ENCODE peak calls at places on chromosomes 13 and 19, in six cellular contexts. K is GM12878, Q is tibial nerve, V is stomach, G is ovary, W is transverse colon. H is an unnamed sample.

GRCh38 chr13:30016398-30016797 is 166.0 kb upstream of the UBL3 start:
- DNase-seq in K (no peak), Q (no peak), V (no peak), G (no peak), W (no peak), H (peak)

GRCh38 chr13:95176611-95177259 is 124.5 kb downstream of the ABCC4 start:
- DNase-seq in K (no peak), Q (no peak), V (no peak), G (no peak), W (no peak), H (no peak)

GRCh38 chr19:54233941-54234340 is 8.6 kb downstream of the LILRA6 start:
- DNase-seq in K (no peak), Q (no peak), V (peak), G (no peak), W (no peak), H (peak)

GRCh38 chr13:20181180-20181579 is 11.6 kb downstream of the GJB2 start:
- DNase-seq in K (no peak), Q (no peak), V (no peak), G (no peak), W (no peak), H (no peak)

GRCh38 chr13:112968380-112968909 is 569 bp upstream of the MCF2L start:
- DNase-seq in K (no peak), Q (no peak), V (peak), G (peak), W (peak), H (peak)

GRCh38 chr19:8361921-8362793 is 1.8 kb upstream of the ANGPTL4 start:
- DNase-seq in K (no peak), Q (peak), V (peak), G (peak), W (peak), H (peak)

GRCh38 chr13:110232146-110232545 is 74.8 kb downstream of the COL4A1 start:
- DNase-seq in K (no peak), Q (no peak), V (no peak), G (no peak), W (no peak), H (peak)

GRCh38 chr19:55258476-55258827 is 365 bp downstream of the PPP6R1 start:
- DNase-seq in K (no peak), Q (no peak), V (no peak), G (no peak), W (no peak), H (no peak)

GRCh38 chr19:7624810-7625209 is 4.5 kb downstream of the XAB2 start:
- DNase-seq in K (no peak), Q (no peak), V (no peak), G (no peak), W (no peak), H (no peak)

GRCh38 chr19:51798958-51799310 is 4.0 kb downstream of the FPR3 start:
- DNase-seq in K (no peak), Q (no peak), V (no peak), G (no peak), W (peak), H (peak)

GRCh38 chr19:44777715-44778347 is at the start of gene CBLC:
- DNase-seq in K (no peak), Q (no peak), V (peak), G (peak), W (peak), H (no peak)

GRCh38 chr19:48123907-48124675 is 13.5 kb upstream of the PLA2G4C start:
- DNase-seq in K (no peak), Q (no peak), V (no peak), G (no peak), W (no peak), H (no peak)

GRCh38 chr19:6772028-6772865 is at the start of gene VAV1:
- DNase-seq in K (peak), Q (no peak), V (peak), G (no peak), W (peak), H (no peak)

GRCh38 chr13:38566526-38566925 is 120.4 kb upstream of the FREM2 start:
- DNase-seq in K (no peak), Q (no peak), V (no peak), G (no peak), W (no peak), H (no peak)

GRCh38 chr19:5480427-5480836 is 25.2 kb downstream of the ZNRF4 start:
- DNase-seq in K (no peak), Q (no peak), V (peak), G (no peak), W (peak), H (no peak)

GRCh38 chr19:41401483-41401882 is 3.9 kb downstream of the BCKDHA start:
- DNase-seq in K (no peak), Q (no peak), V (no peak), G (no peak), W (no peak), H (no peak)

GRCh38 chr13:21476893-21477472 is 17.9 kb upstream of the ZDHHC20 start:
- DNase-seq in K (peak), Q (peak), V (peak), G (peak), W (peak), H (peak)

GRCh38 chr19:49605605-49606004 is 14.6 kb downstream of the PRR12 start:
- DNase-seq in K (no peak), Q (no peak), V (no peak), G (no peak), W (no peak), H (no peak)

GRCh38 chr13:48315981-48316380 is 12.4 kb downstream of the RB1 start:
- DNase-seq in K (no peak), Q (no peak), V (no peak), G (no peak), W (no peak), H (no peak)

GRCh38 chr19:16327501-16327900 is 2.9 kb downstream of the KLF2 start:
- DNase-seq in K (no peak), Q (no peak), V (no peak), G (no peak), W (peak), H (no peak)

GRCh38 chr19:51480590-51480989 is 2.3 kb downstream of the CEACAM18 start:
- DNase-seq in K (no peak), Q (no peak), V (no peak), G (no peak), W (no peak), H (peak)

GRCh38 chr13:113557013-113557412 is 27.5 kb upstream of the TFDP1 start:
- DNase-seq in K (no peak), Q (no peak), V (peak), G (peak), W (peak), H (no peak)

GRCh38 chr19:47005873-47006272 is 13.8 kb upstream of the NPAS1 start:
- DNase-seq in K (no peak), Q (no peak), V (no peak), G (no peak), W (no peak), H (no peak)

GRCh38 chr13:35995136-35995535 is 136.0 kb downstream of the DCLK1 start:
- DNase-seq in K (no peak), Q (no peak), V (no peak), G (no peak), W (no peak), H (no peak)

GRCh38 chr19:40609561-40610395 is 8.6 kb downstream of the LTBP4 start:
- DNase-seq in K (peak), Q (peak), V (peak), G (peak), W (peak), H (peak)

GRCh38 chr19:31254611-31255010 is 94.6 kb downstream of the TSHZ3 start:
- DNase-seq in K (no peak), Q (no peak), V (no peak), G (no peak), W (no peak), H (no peak)

GRCh38 chr19:12751635-12752034 is at the start of gene BEST2:
- DNase-seq in K (no peak), Q (no peak), V (no peak), G (no peak), W (peak), H (no peak)

GRCh38 chr13:72728290-72728605 is 525 bp downstream of the BORA start:
- DNase-seq in K (no peak), Q (no peak), V (no peak), G (no peak), W (no peak), H (no peak)

GRCh38 chr13:72726721-72727416 is 560 bp downstream of the MZT1 start:
- DNase-seq in K (no peak), Q (no peak), V (peak), G (peak), W (peak), H (peak)

GRCh38 chr13:72727417-72728289 is at the start of the genes BORA and MZT1:
- DNase-seq in K (peak), Q (peak), V (peak), G (peak), W (peak), H (peak)
- TF ChIP-seq EP300 in K (no peak), Q (no peak), V (no peak), G (no peak), W (no peak), H (no peak)

GRCh38 chr19:37725181-37725580 is 5.6 kb upstream of the ZNF607 start:
- DNase-seq in K (no peak), Q (no peak), V (no peak), G (no peak), W (no peak), H (no peak)

GRCh38 chr19:37716140-37716539 is 3.4 kb downstream of the ZNF607 start:
- DNase-seq in K (no peak), Q (no peak), V (no peak), G (no peak), W (no peak), H (no peak)

GRCh38 chr19:37719927-37720265 is 335 bp upstream of the ZNF607 start:
- DNase-seq in K (no peak), Q (no peak), V (no peak), G (no peak), W (no peak), H (no peak)

GRCh38 chr19:37718357-37718756 is 1.2 kb downstream of the ZNF607 start:
- DNase-seq in K (no peak), Q (no peak), V (no peak), G (no peak), W (no peak), H (no peak)

DNA sequence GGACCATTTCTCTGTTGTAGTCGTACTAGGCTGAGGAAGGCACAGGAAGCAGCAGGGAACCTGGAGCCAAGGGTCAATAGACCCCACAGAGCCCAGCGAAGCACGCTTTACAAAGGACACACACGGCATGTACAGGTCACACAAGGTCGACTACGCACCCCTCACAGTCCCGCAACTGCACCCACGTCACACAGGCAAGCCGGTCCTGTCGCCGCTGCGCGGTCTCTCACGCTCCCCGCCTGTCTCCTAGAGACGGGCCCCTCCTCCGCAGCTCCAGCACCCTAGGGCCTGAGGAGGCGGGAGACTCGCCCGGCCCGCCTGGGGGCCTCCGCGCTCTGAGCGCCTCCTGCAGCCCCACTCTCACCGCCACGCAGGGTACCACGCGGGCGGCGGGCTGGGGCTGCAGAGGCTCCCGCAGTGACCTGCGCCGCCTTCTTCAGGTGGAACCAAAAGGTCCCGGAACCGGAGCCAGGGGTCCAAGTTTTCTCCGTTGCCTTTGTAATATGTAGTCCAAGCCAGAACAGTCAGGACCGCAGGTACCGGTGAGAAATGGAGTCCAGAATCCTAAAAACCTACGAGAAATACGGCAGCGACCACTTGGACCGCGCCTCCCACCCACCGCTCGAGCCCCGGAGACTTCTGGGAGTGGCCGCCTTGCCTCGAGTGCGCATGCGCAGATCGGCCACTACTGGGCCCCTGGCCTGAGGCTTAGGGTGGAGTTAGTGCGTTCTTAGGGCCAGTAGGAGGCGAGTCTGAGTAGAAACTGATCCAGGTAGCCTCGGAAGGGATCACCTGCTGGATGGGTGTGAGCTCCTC is at the start of gene ZNF607:
- DNase-seq in K (peak), Q (peak), V (peak), G (peak), W (peak), H (peak)
- TF ChIP-seq POLR2A in K (peak), Q (no peak), V (peak), G (no peak), W (peak), H (peak)

GRCh38 chr19:290539-291521 is at the start of gene PLPP2:
- DNase-seq in K (no peak), Q (no peak), V (peak), G (no peak), W (peak), H (no peak)
- TF ChIP-seq EP300 in K (no peak), Q (no peak), V (no peak), G (no peak), W (no peak), H (no peak)

DNA sequence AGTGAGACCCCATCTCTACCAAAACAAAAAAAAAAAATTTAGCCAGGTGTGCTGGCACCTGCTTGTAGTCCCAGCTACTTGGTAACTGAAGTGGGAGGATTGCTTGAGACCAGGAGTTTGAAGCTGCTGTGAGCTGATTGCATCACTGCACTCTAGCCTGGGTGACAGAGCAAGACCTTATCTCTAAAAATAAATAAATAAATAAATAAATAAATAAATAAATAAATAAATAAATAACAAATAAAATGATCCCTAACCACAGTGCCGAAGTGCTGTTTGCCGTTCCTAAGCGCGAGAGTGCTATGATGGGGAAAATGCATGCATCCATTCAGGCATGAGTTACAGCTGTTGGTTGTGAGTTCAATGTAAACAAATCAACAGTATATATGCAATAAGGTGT is 27.2 kb downstream of the WDR88 start:
- DNase-seq in K (no peak), Q (no peak), V (no peak), G (no peak), W (no peak), H (no peak)
- TF ChIP-seq POLR2A in K (no peak), Q (no peak), V (no peak), G (no peak), W (no peak), H (no peak)